ENCODE peak calls at places on chromosomes 1 and 21, in four cellular contexts. S, L, Y and R are unnamed samples.

GRCh38 chr1:163295949-163296348 is 25.8 kb upstream of the NUF2 start:
- DNase-seq in Y (no peak), L (no peak), S (no peak), R (no peak)

GRCh38 chr1:181135815-181136737 is 47.6 kb downstream of the IER5 start:
- DNase-seq in Y (peak), L (no peak), S (no peak), R (no peak)

GRCh38 chr1:83055391-83056170 is 943.4 kb downstream of the TTLL7 start:
- DNase-seq in S (no peak), L (no peak), Y (no peak), R (no peak)

GRCh38 chr1:170063109-170063826 is 11.2 kb downstream of the KIFAP3 start:
- DNase-seq in S (no peak), Y (no peak), L (no peak), R (no peak)

GRCh38 chr21:14900611-14901010 is 164.2 kb downstream of the NRIP1 start:
- DNase-seq in L (no peak), S (no peak), Y (no peak), R (no peak)

GRCh38 chr1:234582626-234583354 is 27.2 kb downstream of the IRF2BP2 start:
- DNase-seq in Y (no peak), L (no peak), S (no peak), R (no peak)

GRCh38 chr1:243501002-243501401 is 245.2 kb downstream of the SDCCAG8 start:
- DNase-seq in S (no peak), L (no peak), Y (no peak), R (no peak)

GRCh38 chr1:168709896-168710305 is 19.1 kb downstream of the DPT start:
- DNase-seq in S (no peak), L (no peak), Y (no peak), R (no peak)

GRCh38 chr1:81799939-81800740 is 594 bp upstream of the ADGRL2 start:
- DNase-seq in S (peak), Y (no peak), L (no peak), R (peak)

GRCh38 chr1:81679972-81680371 is 120.8 kb upstream of the ADGRL2 start:
- DNase-seq in S (no peak), Y (no peak), L (no peak), R (no peak)

GRCh38 chr1:119040906-119041305 is 52.8 kb upstream of the TBX15 start:
- DNase-seq in Y (no peak), L (no peak), S (no peak), R (no peak)